ENCODE peak calls at places on chromosome 2, in six cellular contexts. U is adrenal gland, Y is H9, D is tibial artery, X is cardiac muscle cell, W is T-helper 17 cell. P is an unnamed sample.

GRCh38 chr2:241652722-241653121 is 15.2 kb downstream of the ATG4B start:
- DNase-seq in U (no peak), Y (no peak), D (no peak), X (no peak), W (no peak), P (no peak)

GRCh38 chr2:109500910-109501309 is 112.9 kb downstream of the SEPTIN10 start:
- DNase-seq in U (no peak), Y (no peak), D (no peak), X (no peak), W (no peak), P (no peak)

GRCh38 chr2:97660775-97661417 is 2.9 kb downstream of the ACTR1B start:
- DNase-seq in U (no peak), Y (no peak), D (no peak), X (no peak), W (no peak), P (no peak)

GRCh38 chr2:174729797-174730529 is 34.3 kb downstream of the CHRNA1 start:
- DNase-seq in U (no peak), Y (peak; percentile 65), D (no peak), X (peak; percentile 26), W (no peak), P (no peak)

GRCh38 chr2:138720035-138720589 is 60.1 kb downstream of the NXPH2 start:
- DNase-seq in U (no peak), Y (no peak), D (no peak), X (no peak), W (no peak), P (no peak)

GRCh38 chr2:235051436-235052260 is 99.8 kb downstream of the SH3BP4 start:
- DNase-seq in U (no peak), Y (no peak), D (peak; percentile 56), X (no peak), W (no peak), P (no peak)

GRCh38 chr2:178227187-178227586 is 32.9 kb downstream of the OSBPL6 start:
- DNase-seq in U (no peak), Y (no peak), D (no peak), X (peak; percentile 36), W (no peak), P (no peak)

GRCh38 chr2:231280861-231281260 is 82.4 kb downstream of the ARMC9 start:
- DNase-seq in U (no peak), Y (no peak), D (no peak), X (no peak), W (no peak), P (no peak)

GRCh38 chr2:60882971-60883753 is 1.8 kb downstream of the REL start:
- DNase-seq in U (no peak), Y (no peak), D (no peak), X (peak; percentile 20), W (peak; percentile 11), P (no peak)

GRCh38 chr2:115505331-115505730 is 1062.9 kb downstream of the DPP10 start:
- DNase-seq in U (no peak), Y (no peak), D (no peak), X (no peak), W (no peak), P (no peak)

GRCh38 chr2:226489765-226490164 is 309.9 kb downstream of the IRS1 start:
- DNase-seq in U (no peak), Y (no peak), D (no peak), X (peak; percentile 73), W (no peak), P (no peak)

GRCh38 chr2:218995972-218996644 is 2.9 kb upstream of the CRYBA2 start:
- DNase-seq in U (peak; percentile 94), Y (peak; percentile 85), D (peak; percentile 87), X (peak; percentile 87), W (peak; percentile 64), P (peak; percentile 66)

GRCh38 chr2:101253713-101254085 is 1.0 kb downstream of the CNOT11 start:
- DNase-seq in U (no peak), Y (no peak), D (no peak), X (no peak), W (no peak), P (no peak)

GRCh38 chr2:39689876-39690275 is 24.2 kb downstream of the TMEM178A start:
- DNase-seq in U (no peak), Y (no peak), D (no peak), X (no peak), W (no peak), P (no peak)

GRCh38 chr2:96408631-96409542 is 73.3 kb downstream of the NCAPH start:
- DNase-seq in U (peak; percentile 30), Y (no peak), D (no peak), X (peak; percentile 91), W (no peak), P (no peak)

GRCh38 chr2:206260427-206261012 is 13.9 kb upstream of the ZDBF2 start:
- DNase-seq in U (no peak), Y (no peak), D (no peak), X (peak; percentile 52), W (no peak), P (no peak)

GRCh38 chr2:218326315-218326714 is 30.3 kb upstream of the CATIP start:
- DNase-seq in U (no peak), Y (no peak), D (no peak), X (no peak), W (no peak), P (no peak)

GRCh38 chr2:46669996-46670793 is 190.8 kb downstream of the TMEM247 start:
- DNase-seq in U (no peak), Y (no peak), D (no peak), X (peak; percentile 70), W (no peak), P (no peak)

GRCh38 chr2:237956402-237956736 is 10.4 kb upstream of the UBE2F start:
- DNase-seq in U (no peak), Y (peak; percentile 57), D (no peak), X (peak; percentile 10), W (no peak), P (no peak)

DNA sequence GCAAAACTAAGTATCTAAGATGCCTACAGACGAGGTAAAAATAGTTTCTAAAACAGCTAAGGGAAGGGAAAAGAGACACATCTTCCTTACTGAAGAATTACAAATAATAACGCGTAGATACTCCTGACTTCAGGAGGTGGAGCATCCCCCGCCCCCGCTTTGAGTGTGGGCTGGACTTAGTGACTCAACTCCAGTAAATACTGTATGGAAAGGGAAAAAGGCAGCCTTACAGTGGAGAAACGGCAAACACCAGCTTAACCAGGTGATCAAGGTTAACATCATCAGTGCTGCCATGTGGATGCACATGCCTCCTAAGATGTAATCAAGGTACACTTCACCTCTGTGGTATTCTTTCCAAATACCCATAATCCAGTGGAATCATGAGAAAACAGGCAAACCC is 47.9 kb downstream of the HADHB start:
- DNase-seq in U (no peak), Y (no peak), D (no peak), X (peak; percentile 50), W (no peak), P (no peak)
- H3K9me3 ChIP-seq in U (no peaks in the 10 kb centered on the region), Y (no peaks in the 10 kb centered on the region), D (no peaks in the 10 kb centered on the region), X (no peaks in the 10 kb centered on the region), W (no peaks in the 10 kb centered on the region), P (no peaks in the 10 kb centered on the region)

DNA sequence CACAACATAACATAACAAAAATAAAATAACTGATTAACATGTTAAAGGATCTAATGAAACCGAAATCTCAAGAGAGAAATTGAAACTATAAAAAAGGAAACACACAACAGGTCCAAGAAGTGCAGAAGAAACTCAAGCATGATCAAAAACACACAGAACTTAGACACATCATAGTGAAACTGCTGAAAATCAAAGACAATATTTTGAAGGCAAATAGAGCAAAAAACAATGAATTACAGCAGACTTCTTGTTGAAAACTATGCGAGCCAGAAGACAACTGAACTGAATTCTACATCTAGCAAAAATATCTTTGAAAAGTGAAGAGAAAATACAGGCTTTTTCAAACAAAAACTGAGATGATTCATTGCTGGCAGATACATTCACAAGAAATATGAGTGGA is 61.3 kb downstream of the UGP2 start:
- DNase-seq in U (no peak), Y (no peak), D (no peak), X (peak; percentile 12), W (no peak), P (no peak)
- H3K9me3 ChIP-seq in U (peaks cover 7% of the 10 kb centered on the region), Y (no peaks in the 10 kb centered on the region), D (no peaks in the 10 kb centered on the region), X (no peaks in the 10 kb centered on the region), W (no peaks in the 10 kb centered on the region), P (no peaks in the 10 kb centered on the region)

GRCh38 chr2:59413751-59414570 is 1139.5 kb downstream of the BCL11A start:
- DNase-seq in U (no peak), Y (no peak), D (no peak), X (no peak), W (no peak), P (no peak)
- H3K9me3 ChIP-seq in U (no peaks in the 10 kb centered on the region), Y (no peaks in the 10 kb centered on the region), D (no peaks in the 10 kb centered on the region), X (no peaks in the 10 kb centered on the region), W (no peaks in the 10 kb centered on the region), P (no peaks in the 10 kb centered on the region)

DNA sequence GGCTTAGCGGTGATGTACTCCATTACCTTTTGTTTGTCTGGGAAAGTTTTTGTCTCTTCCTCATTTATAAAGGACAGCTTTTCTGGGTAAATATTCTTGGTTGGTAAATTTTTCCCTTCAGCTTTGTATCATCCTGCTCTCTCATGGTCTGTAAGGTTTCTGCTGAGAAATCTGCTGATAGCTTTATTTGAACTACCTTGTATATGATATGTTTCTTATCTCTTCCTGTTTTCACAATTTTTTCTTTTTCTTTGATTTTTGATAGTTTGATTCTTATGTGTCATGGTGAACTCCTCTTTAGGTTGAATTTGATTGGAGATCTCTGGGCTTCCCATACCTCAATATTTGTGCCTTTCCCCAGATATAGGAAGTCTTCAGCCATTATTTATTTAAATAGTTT is 44.7 kb downstream of the MSTN start:
- DNase-seq in U (no peak), Y (no peak), D (no peak), X (no peak), W (no peak), P (no peak)
- H3K9me3 ChIP-seq in U (no peaks in the 10 kb centered on the region), Y (no peaks in the 10 kb centered on the region), D (no peaks in the 10 kb centered on the region), X (no peaks in the 10 kb centered on the region), W (no peaks in the 10 kb centered on the region), P (no peaks in the 10 kb centered on the region)

GRCh38 chr2:171627412-171627811 is 59.9 kb upstream of the DYNC1I2 start:
- DNase-seq in U (no peak), Y (no peak), D (no peak), X (no peak), W (no peak), P (no peak)

GRCh38 chr2:171629113-171629512 is 58.2 kb upstream of the DYNC1I2 start:
- DNase-seq in U (no peak), Y (no peak), D (no peak), X (no peak), W (no peak), P (no peak)

GRCh38 chr2:171630812-171631626 is 56.2 kb upstream of the DYNC1I2 start:
- DNase-seq in U (no peak), Y (no peak), D (no peak), X (peak; percentile 72), W (no peak), P (no peak)

GRCh38 chr2:171625013-171625412 is 62.3 kb upstream of the DYNC1I2 start:
- DNase-seq in U (no peak), Y (no peak), D (no peak), X (no peak), W (no peak), P (no peak)

GRCh38 chr2:171626949-171627348 is 60.3 kb upstream of the DYNC1I2 start:
- DNase-seq in U (no peak), Y (no peak), D (no peak), X (no peak), W (no peak), P (no peak)
- H3K9me3 ChIP-seq in U (no peaks in the 10 kb centered on the region), Y (peaks cover 37% of the 10 kb centered on the region), D (no peaks in the 10 kb centered on the region), X (no peaks in the 10 kb centered on the region), W (peaks cover 7% of the 10 kb centered on the region), P (no peaks in the 10 kb centered on the region)

GRCh38 chr2:15975676-15976075 is 35.3 kb downstream of the MYCN start:
- DNase-seq in U (no peak), Y (no peak), D (no peak), X (no peak), W (no peak), P (no peak)
- H3K9me3 ChIP-seq in U (no peaks in the 10 kb centered on the region), Y (no peaks in the 10 kb centered on the region), D (no peaks in the 10 kb centered on the region), X (no peaks in the 10 kb centered on the region), W (no peaks in the 10 kb centered on the region), P (no peaks in the 10 kb centered on the region)